ENCODE peak calls at places on chromosome 4, in nine cellular contexts. B, G, T, J, M, F, R, S and U are unnamed samples.

GRCh38 chr4:55030606-55031005 is 94.8 kb downstream of the KDR start:
- DNase-seq in J (no peak), B (no peak), T (no peak), M (no peak), R (no peak), S (no peak), G (no peak), F (no peak), U (no peak)

GRCh38 chr4:30538794-30539193 is 181.4 kb upstream of the PCDH7 start:
- DNase-seq in B (no peak), J (no peak), R (peak), T (no peak), M (no peak), S (no peak), F (no peak), G (no peak), U (no peak)

GRCh38 chr4:178173771-178174170 is 731.5 kb upstream of the AGA start:
- DNase-seq in M (no peak), T (no peak), B (no peak), F (no peak), R (no peak), G (no peak), S (no peak), J (no peak), U (no peak)

GRCh38 chr4:126899382-126899801 is 733.4 kb upstream of the INTU start:
- DNase-seq in M (no peak), S (no peak), T (no peak), G (no peak), B (no peak), F (peak), R (peak), J (peak), U (no peak)

GRCh38 chr4:152038238-152038637 is 277.4 kb upstream of the GATB start:
- DNase-seq in B (no peak), G (no peak), R (peak), F (no peak), J (no peak), S (no peak), T (no peak), M (no peak), U (no peak)

GRCh38 chr4:17038510-17039176 is 140.2 kb upstream of the LDB2 start:
- DNase-seq in R (no peak), T (no peak), B (no peak), F (no peak), S (no peak), J (no peak), M (no peak), G (no peak), U (no peak)

GRCh38 chr4:155011163-155011825 is 197.1 kb upstream of the NPY2R start:
- DNase-seq in T (no peak), G (no peak), R (no peak), B (no peak), F (no peak), J (no peak), S (no peak), M (no peak), U (no peak)

GRCh38 chr4:8537041-8537461 is 43.1 kb upstream of the GPR78 start:
- DNase-seq in R (peak), M (no peak), G (no peak), T (no peak), J (peak), F (peak), B (no peak), S (no peak), U (no peak)

GRCh38 chr4:110596431-110596830 is 26.4 kb downstream of the PITX2 start:
- DNase-seq in F (no peak), S (no peak), B (no peak), M (no peak), J (no peak), G (no peak), R (no peak), T (no peak), U (no peak)